ENCODE peak calls at places on chromosome 13, in six cellular contexts. One of them, this sample, is unnamed.

GRCh38 chr13:51645154-51645650 is 60.9 kb downstream of the WDFY2 start:
- DNase-seq in WERI-Rb-1: no peak
- DNase-seq in iPS DF 6.9: no peak
- DNase-seq in OCI-LY7: peak; percentile 70
- DNase-seq in ovary: no peak
- DNase-seq in aorta: no peak
- DNase-seq in this sample: peak; percentile 78

GRCh38 chr13:75694742-75695141 is 58.6 kb downstream of the LMO7 start:
- DNase-seq in iPS DF 6.9: no peak
- DNase-seq in ovary: no peak
- DNase-seq in WERI-Rb-1: no peak
- DNase-seq in OCI-LY7: no peak
- DNase-seq in aorta: no peak
- DNase-seq in this sample: no peak

GRCh38 chr13:74575729-74576125 is 441.5 kb upstream of the KLF12 start:
- DNase-seq in OCI-LY7: no peak
- DNase-seq in ovary: peak; percentile 70
- DNase-seq in aorta: peak; percentile 77
- DNase-seq in WERI-Rb-1: peak; percentile 93
- DNase-seq in iPS DF 6.9: no peak
- DNase-seq in this sample: no peak

GRCh38 chr13:105406551-105406950 is 1128.9 kb downstream of the EFNB2 start:
- DNase-seq in iPS DF 6.9: no peak
- DNase-seq in aorta: no peak
- DNase-seq in ovary: no peak
- DNase-seq in OCI-LY7: no peak
- DNase-seq in WERI-Rb-1: no peak
- DNase-seq in this sample: no peak

GRCh38 chr13:101565327-101565726 is 112.9 kb downstream of the ITGBL1 start:
- DNase-seq in iPS DF 6.9: no peak
- DNase-seq in OCI-LY7: no peak
- DNase-seq in WERI-Rb-1: peak; percentile 52
- DNase-seq in aorta: no peak
- DNase-seq in ovary: no peak
- DNase-seq in this sample: no peak

GRCh38 chr13:80577951-80578670 is 237.2 kb upstream of the SPRY2 start:
- DNase-seq in WERI-Rb-1: peak; percentile 80
- DNase-seq in OCI-LY7: no peak
- DNase-seq in aorta: no peak
- DNase-seq in ovary: no peak
- DNase-seq in iPS DF 6.9: no peak
- DNase-seq in this sample: no peak

GRCh38 chr13:31742102-31742695 is 2.9 kb downstream of the RXFP2 start:
- DNase-seq in aorta: peak; percentile 65
- DNase-seq in OCI-LY7: peak; percentile 64
- DNase-seq in iPS DF 6.9: peak; percentile 58
- DNase-seq in ovary: peak; percentile 62
- DNase-seq in WERI-Rb-1: peak; percentile 35
- DNase-seq in this sample: peak; percentile 86

GRCh38 chr13:48043789-48044503 is 6.4 kb downstream of the NUDT15 start:
- DNase-seq in ovary: no peak
- DNase-seq in WERI-Rb-1: no peak
- DNase-seq in iPS DF 6.9: no peak
- DNase-seq in aorta: no peak
- DNase-seq in OCI-LY7: no peak
- DNase-seq in this sample: no peak

GRCh38 chr13:42762917-42763316 is 18.5 kb upstream of the FAM216B start:
- DNase-seq in aorta: no peak
- DNase-seq in iPS DF 6.9: no peak
- DNase-seq in WERI-Rb-1: no peak
- DNase-seq in ovary: no peak
- DNase-seq in OCI-LY7: no peak
- DNase-seq in this sample: no peak

GRCh38 chr13:50693755-50694154 is 149.7 kb downstream of the DLEU7 start:
- DNase-seq in iPS DF 6.9: no peak
- DNase-seq in aorta: peak; percentile 52
- DNase-seq in WERI-Rb-1: no peak
- DNase-seq in OCI-LY7: no peak
- DNase-seq in ovary: no peak
- DNase-seq in this sample: no peak

GRCh38 chr13:74301200-74302063 is 167.2 kb upstream of the KLF12 start:
- DNase-seq in aorta: no peak
- DNase-seq in ovary: no peak
- DNase-seq in OCI-LY7: no peak
- DNase-seq in WERI-Rb-1: no peak
- DNase-seq in iPS DF 6.9: no peak
- DNase-seq in this sample: no peak

GRCh38 chr13:48263196-48263595 is 30.2 kb downstream of the ITM2B start:
- DNase-seq in iPS DF 6.9: no peak
- DNase-seq in WERI-Rb-1: no peak
- DNase-seq in ovary: no peak
- DNase-seq in aorta: no peak
- DNase-seq in OCI-LY7: no peak
- DNase-seq in this sample: no peak

GRCh38 chr13:95644611-95645052 is at the start of gene DZIP1:
- DNase-seq in iPS DF 6.9: peak; percentile 75
- DNase-seq in ovary: peak; percentile 90
- DNase-seq in OCI-LY7: no peak
- DNase-seq in aorta: peak; percentile 87
- DNase-seq in WERI-Rb-1: peak; percentile 98
- DNase-seq in this sample: no peak

GRCh38 chr13:100803091-100803490 is 128.5 kb upstream of the TMTC4 start:
- DNase-seq in ovary: no peak
- DNase-seq in OCI-LY7: no peak
- DNase-seq in WERI-Rb-1: no peak
- DNase-seq in aorta: no peak
- DNase-seq in iPS DF 6.9: no peak
- DNase-seq in this sample: no peak

GRCh38 chr13:101415358-101416174 is 742 bp downstream of the NALCN start:
- DNase-seq in WERI-Rb-1: peak; percentile 28
- DNase-seq in OCI-LY7: no peak
- DNase-seq in aorta: no peak
- DNase-seq in iPS DF 6.9: no peak
- DNase-seq in ovary: no peak
- DNase-seq in this sample: no peak

GRCh38 chr13:77325371-77325941 is 1.4 kb downstream of the MYCBP2 start:
- DNase-seq in aorta: no peak
- DNase-seq in OCI-LY7: peak; percentile 47
- DNase-seq in ovary: no peak
- DNase-seq in WERI-Rb-1: no peak
- DNase-seq in iPS DF 6.9: no peak
- DNase-seq in this sample: peak; percentile 62

GRCh38 chr13:41502676-41503075 is 45.3 kb downstream of the RGCC start:
- DNase-seq in ovary: no peak
- DNase-seq in WERI-Rb-1: no peak
- DNase-seq in aorta: no peak
- DNase-seq in iPS DF 6.9: no peak
- DNase-seq in OCI-LY7: peak; percentile 99
- DNase-seq in this sample: peak; percentile 80

GRCh38 chr13:85798999-85799646 is at the start of gene SLITRK6:
- DNase-seq in OCI-LY7: no peak
- DNase-seq in ovary: no peak
- DNase-seq in aorta: no peak
- DNase-seq in iPS DF 6.9: peak; percentile 22
- DNase-seq in WERI-Rb-1: peak; percentile 76
- DNase-seq in this sample: peak; percentile 78

GRCh38 chr13:89550842-89551422 is 1796.6 kb upstream of the MIR17HG start:
- DNase-seq in ovary: no peak
- DNase-seq in OCI-LY7: no peak
- DNase-seq in iPS DF 6.9: no peak
- DNase-seq in aorta: no peak
- DNase-seq in WERI-Rb-1: no peak
- DNase-seq in this sample: no peak

GRCh38 chr13:96817336-96817941 is 176.8 kb downstream of the OXGR1 start:
- DNase-seq in OCI-LY7: peak; percentile 3
- DNase-seq in WERI-Rb-1: no peak
- DNase-seq in aorta: no peak
- DNase-seq in ovary: no peak
- DNase-seq in iPS DF 6.9: peak; percentile 11
- DNase-seq in this sample: peak; percentile 70

GRCh38 chr13:26384587-26384986 is 130.7 kb downstream of the CDK8 start:
- DNase-seq in iPS DF 6.9: no peak
- DNase-seq in OCI-LY7: no peak
- DNase-seq in ovary: no peak
- DNase-seq in aorta: no peak
- DNase-seq in WERI-Rb-1: no peak
- DNase-seq in this sample: no peak

GRCh38 chr13:25141042-25141441 is 31.0 kb downstream of the AMER2 start:
- DNase-seq in WERI-Rb-1: no peak
- DNase-seq in OCI-LY7: no peak
- DNase-seq in ovary: no peak
- DNase-seq in aorta: no peak
- DNase-seq in iPS DF 6.9: no peak
- DNase-seq in this sample: no peak

GRCh38 chr13:69856331-69856730 is 251.3 kb upstream of the ATXN8OS start:
- DNase-seq in WERI-Rb-1: no peak
- DNase-seq in iPS DF 6.9: peak; percentile 4
- DNase-seq in OCI-LY7: no peak
- DNase-seq in aorta: no peak
- DNase-seq in ovary: no peak
- DNase-seq in this sample: no peak

GRCh38 chr13:94674609-94675348 is 37.6 kb downstream of the SOX21 start:
- DNase-seq in iPS DF 6.9: peak; percentile 58
- DNase-seq in WERI-Rb-1: peak; percentile 85
- DNase-seq in OCI-LY7: peak; percentile 55
- DNase-seq in ovary: no peak
- DNase-seq in aorta: no peak
- DNase-seq in this sample: peak; percentile 81

GRCh38 chr13:60066206-60066605 is 97.5 kb downstream of the DIAPH3 start:
- DNase-seq in OCI-LY7: no peak
- DNase-seq in aorta: no peak
- DNase-seq in ovary: no peak
- DNase-seq in WERI-Rb-1: no peak
- DNase-seq in iPS DF 6.9: no peak
- DNase-seq in this sample: no peak

GRCh38 chr13:60062502-60062901 is 101.2 kb downstream of the DIAPH3 start:
- DNase-seq in iPS DF 6.9: no peak
- DNase-seq in OCI-LY7: no peak
- DNase-seq in WERI-Rb-1: no peak
- DNase-seq in ovary: no peak
- DNase-seq in aorta: no peak
- DNase-seq in this sample: no peak

DNA sequence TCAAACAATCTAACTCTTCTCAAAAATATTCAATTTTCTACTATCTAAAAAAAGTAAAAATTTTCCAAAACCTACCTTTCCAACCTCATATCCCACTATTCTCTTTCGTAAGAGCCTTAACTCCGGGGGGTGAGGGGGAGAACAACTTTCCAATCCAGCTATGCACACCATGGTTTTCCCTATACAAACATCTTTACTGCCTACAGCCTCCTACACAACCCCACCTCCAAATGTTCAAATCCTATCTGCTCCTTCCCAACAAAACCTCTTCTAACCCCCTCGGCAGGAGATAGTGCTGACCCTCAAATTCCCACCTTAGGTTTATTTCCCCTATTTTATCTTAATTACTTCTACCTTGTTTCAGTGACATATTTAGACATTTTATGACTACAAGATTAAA is 102.0 kb downstream of the DIAPH3 start:
- DNase-seq in aorta: no peak
- DNase-seq in OCI-LY7: no peak
- DNase-seq in ovary: no peak
- DNase-seq in WERI-Rb-1: no peak
- DNase-seq in iPS DF 6.9: no peak
- DNase-seq in this sample: no peak
- H3K36me3 ChIP-seq in aorta: no peaks in the 10 kb centered on the region
- H3K36me3 ChIP-seq in OCI-LY7: peaks cover 8% of the 10 kb centered on the region
- H3K36me3 ChIP-seq in ovary: no peaks in the 10 kb centered on the region
- H3K36me3 ChIP-seq in WERI-Rb-1: no peaks in the 10 kb centered on the region
- H3K36me3 ChIP-seq in iPS DF 6.9: no peaks in the 10 kb centered on the region
- H3K36me3 ChIP-seq in this sample: no peaks in the 10 kb centered on the region

DNA sequence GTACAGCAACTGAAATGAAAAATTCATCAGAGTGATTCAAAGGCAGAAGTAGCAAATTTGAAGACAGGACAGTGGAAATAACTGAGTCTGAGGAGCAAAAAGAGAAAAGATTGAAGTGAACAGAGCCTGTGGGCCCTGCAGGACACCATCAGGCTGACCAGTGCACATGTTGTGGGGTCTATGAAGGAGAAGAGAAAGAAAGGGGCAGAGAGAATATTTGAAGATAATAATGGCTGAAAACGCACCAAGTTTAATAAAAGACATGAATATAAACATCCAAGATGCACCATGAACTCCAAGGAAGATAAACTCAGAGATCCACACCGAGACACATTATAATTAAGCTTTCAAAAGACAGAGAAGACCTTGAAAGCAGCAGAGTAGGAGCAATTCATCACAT is 15.4 kb downstream of the ATP4B start:
- DNase-seq in iPS DF 6.9: no peak
- DNase-seq in ovary: no peak
- DNase-seq in WERI-Rb-1: no peak
- DNase-seq in aorta: no peak
- DNase-seq in OCI-LY7: no peak
- DNase-seq in this sample: no peak
- H3K36me3 ChIP-seq in iPS DF 6.9: peaks cover 18% of the 10 kb centered on the region
- H3K36me3 ChIP-seq in ovary: no peaks in the 10 kb centered on the region
- H3K36me3 ChIP-seq in WERI-Rb-1: peaks cover 54% of the 10 kb centered on the region
- H3K36me3 ChIP-seq in aorta: peaks cover 5% of the 10 kb centered on the region
- H3K36me3 ChIP-seq in OCI-LY7: peaks cover 35% of the 10 kb centered on the region
- H3K36me3 ChIP-seq in this sample: peaks cover 33% of the 10 kb centered on the region

DNA sequence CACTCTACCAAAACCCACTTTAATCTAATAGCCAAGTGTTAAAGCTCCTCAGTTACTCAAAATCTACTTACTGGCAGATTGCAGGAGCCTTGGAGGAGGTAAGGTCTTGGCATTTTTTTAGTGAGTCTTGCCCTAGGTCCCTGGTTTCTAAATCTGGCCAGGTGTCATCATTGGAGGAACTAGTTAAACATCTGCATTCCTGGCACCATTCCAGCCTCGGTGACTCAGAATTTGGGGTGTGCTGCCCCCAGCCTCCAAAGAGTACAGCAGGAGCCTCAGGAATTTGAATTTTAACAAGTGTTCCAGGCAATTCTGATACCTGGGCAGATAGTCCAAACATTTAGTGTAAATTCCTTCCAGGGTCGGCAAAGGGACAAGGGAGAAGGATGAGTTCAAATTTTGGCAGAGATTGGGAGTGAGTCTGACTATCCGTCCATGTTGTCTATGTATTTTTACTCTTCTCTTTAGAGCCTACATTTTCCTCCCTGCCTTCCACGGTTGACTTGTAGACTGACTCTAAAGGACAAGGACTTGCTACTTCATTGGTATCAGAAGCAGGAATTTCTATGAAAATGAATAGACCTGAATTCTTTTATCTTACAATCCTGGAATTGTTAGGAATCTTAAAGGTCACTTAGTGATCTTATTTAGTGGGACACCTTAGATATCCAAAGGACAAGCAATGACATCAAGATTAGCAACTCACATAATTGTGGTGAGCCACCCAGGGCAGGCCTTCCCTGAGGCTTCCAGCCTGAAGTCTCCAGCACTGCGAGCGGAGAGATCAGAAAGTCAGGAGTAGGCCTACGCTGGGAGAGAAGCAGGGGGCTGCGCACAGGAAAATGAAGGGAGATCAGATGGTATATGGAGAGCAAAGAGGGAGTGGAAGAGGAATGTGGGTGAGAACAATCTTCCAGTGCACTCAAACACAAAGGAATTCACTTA is 37.6 kb downstream of the KLF5 start:
- DNase-seq in WERI-Rb-1: no peak
- DNase-seq in aorta: no peak
- DNase-seq in ovary: no peak
- DNase-seq in OCI-LY7: no peak
- DNase-seq in iPS DF 6.9: no peak
- DNase-seq in this sample: no peak
- H3K36me3 ChIP-seq in WERI-Rb-1: no peaks in the 10 kb centered on the region
- H3K36me3 ChIP-seq in aorta: no peaks in the 10 kb centered on the region
- H3K36me3 ChIP-seq in ovary: no peaks in the 10 kb centered on the region
- H3K36me3 ChIP-seq in OCI-LY7: no peaks in the 10 kb centered on the region
- H3K36me3 ChIP-seq in iPS DF 6.9: no peaks in the 10 kb centered on the region
- H3K36me3 ChIP-seq in this sample: no peaks in the 10 kb centered on the region

GRCh38 chr13:19661126-19661525 is 27.7 kb downstream of the MPHOSPH8 start:
- DNase-seq in ovary: no peak
- DNase-seq in aorta: no peak
- DNase-seq in OCI-LY7: no peak
- DNase-seq in iPS DF 6.9: no peak
- DNase-seq in WERI-Rb-1: no peak
- DNase-seq in this sample: no peak
- H3K36me3 ChIP-seq in ovary: no peaks in the 10 kb centered on the region
- H3K36me3 ChIP-seq in aorta: peaks cover 2% of the 10 kb centered on the region
- H3K36me3 ChIP-seq in OCI-LY7: peaks cover 72% of the 10 kb centered on the region
- H3K36me3 ChIP-seq in iPS DF 6.9: peaks cover 8% of the 10 kb centered on the region
- H3K36me3 ChIP-seq in WERI-Rb-1: peaks cover 81% of the 10 kb centered on the region
- H3K36me3 ChIP-seq in this sample: peaks cover 22% of the 10 kb centered on the region